ENCODE peak calls at places on chromosomes 11 and 22, in seven cellular contexts. I, L, O, B, Z, A and F are unnamed samples.

GRCh38 chr11:75273989-75274391 is 33.4 kb downstream of the TPBGL start:
- DNase-seq in I (no peak), L (peak; percentile 19), O (no peak), B (peak; percentile 59), Z (no peak), A (no peak), F (no peak)

GRCh38 chr11:17563961-17564686 is 17.1 kb downstream of the OTOG start:
- DNase-seq in I (no peak), L (no peak), O (no peak), B (no peak), Z (no peak), A (no peak), F (no peak)

GRCh38 chr22:37269930-37270678 is 12.2 kb upstream of the CYTH4 start:
- DNase-seq in I (no peak), L (no peak), O (no peak), B (no peak), Z (no peak), A (no peak), F (no peak)

GRCh38 chr11:73299751-73300150 is 8.3 kb upstream of the ARHGEF17 start:
- DNase-seq in I (no peak), L (no peak), O (no peak), B (peak; percentile 61), Z (no peak), A (no peak), F (no peak)

GRCh38 chr11:126147268-126148111 is 64.0 kb downstream of the RPUSD4 start:
- DNase-seq in I (peak; percentile 52), L (peak; percentile 52), O (no peak), B (peak; percentile 36), Z (no peak), A (no peak), F (no peak)

GRCh38 chr11:59062602-59063529 is 23.2 kb upstream of the GLYATL1B start:
- DNase-seq in I (no peak), L (peak; percentile 36), O (no peak), B (peak; percentile 71), Z (no peak), A (no peak), F (no peak)

GRCh38 chr11:99176430-99176829 is 155.7 kb downstream of the CNTN5 start:
- DNase-seq in I (no peak), L (no peak), O (no peak), B (no peak), Z (no peak), A (no peak), F (no peak)

GRCh38 chr11:127345819-127346459 is 345.4 kb upstream of the KIRREL3 start:
- DNase-seq in I (peak; percentile 39), L (peak; percentile 48), O (no peak), B (no peak), Z (peak; percentile 18), A (peak; percentile 33), F (no peak)

GRCh38 chr22:40107244-40107643 is 70.5 kb upstream of the TNRC6B start:
- DNase-seq in I (no peak), L (no peak), O (no peak), B (no peak), Z (no peak), A (no peak), F (no peak)

GRCh38 chr22:29093980-29094379 is 21.1 kb downstream of the KREMEN1 start:
- DNase-seq in I (no peak), L (no peak), O (no peak), B (no peak), Z (no peak), A (no peak), F (no peak)

GRCh38 chr22:34761111-34761510 is 304.8 kb upstream of the ISX start:
- DNase-seq in I (no peak), L (no peak), O (no peak), B (no peak), Z (no peak), A (no peak), F (no peak)

GRCh38 chr11:32400196-32400595 is 35.1 kb downstream of the WT1 start:
- DNase-seq in I (no peak), L (peak; percentile 34), O (no peak), B (no peak), Z (no peak), A (peak; percentile 10), F (no peak)

GRCh38 chr11:1827095-1827797 is 7.5 kb upstream of the SYT8 start:
- DNase-seq in I (no peak), L (no peak), O (peak; percentile 28), B (peak; percentile 91), Z (no peak), A (peak; percentile 65), F (no peak)

GRCh38 chr11:43555811-43556210 is 124.7 kb upstream of the HSD17B12 start:
- DNase-seq in I (no peak), L (no peak), O (no peak), B (no peak), Z (peak; percentile 77), A (peak; percentile 37), F (no peak)

GRCh38 chr11:131750152-131750551 is 379.7 kb downstream of the NTM start:
- DNase-seq in I (no peak), L (no peak), O (no peak), B (no peak), Z (no peak), A (no peak), F (no peak)

GRCh38 chr22:44496844-44497217 is 1.2 kb downstream of the RTL6 start:
- DNase-seq in I (no peak), L (no peak), O (no peak), B (no peak), Z (no peak), A (no peak), F (peak; percentile 54)
- H3K27ac ChIP-seq in I (no peak overlapping the region), L (no peak overlapping the region), O (peak overlapping the region; percentile 79), B (no peak overlapping the region), Z (peak overlapping the region; percentile 76), A (no peak overlapping the region), F (no peak overlapping the region)

DNA sequence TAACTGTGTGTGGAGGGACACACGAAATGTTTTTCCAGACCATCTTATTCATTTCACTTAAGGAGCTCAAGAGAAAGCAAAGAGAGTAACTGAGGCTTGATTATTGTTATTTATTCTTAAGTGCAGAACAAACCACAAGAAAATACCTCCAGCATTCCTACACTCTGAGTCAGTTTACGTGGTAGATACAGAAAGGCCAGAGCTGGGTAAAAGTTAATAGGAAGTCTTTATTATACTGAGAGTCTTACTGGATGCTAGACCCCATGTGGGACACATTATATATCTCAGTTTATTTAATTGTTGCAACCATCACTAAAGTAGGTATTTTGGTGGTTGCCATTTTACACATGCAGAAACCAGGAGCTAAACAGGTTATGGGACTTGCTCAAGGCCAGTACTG is 261.4 kb upstream of the POU2AF2 start:
- DNase-seq in I (no peak), L (no peak), O (no peak), B (no peak), Z (no peak), A (peak; percentile 81), F (no peak)
- H3K27ac ChIP-seq in I (no peak overlapping the region), L (no peak overlapping the region), O (no peak overlapping the region), B (no peak overlapping the region), Z (no peak overlapping the region), A (peak overlapping the region; percentile 17), F (no peak overlapping the region)

DNA sequence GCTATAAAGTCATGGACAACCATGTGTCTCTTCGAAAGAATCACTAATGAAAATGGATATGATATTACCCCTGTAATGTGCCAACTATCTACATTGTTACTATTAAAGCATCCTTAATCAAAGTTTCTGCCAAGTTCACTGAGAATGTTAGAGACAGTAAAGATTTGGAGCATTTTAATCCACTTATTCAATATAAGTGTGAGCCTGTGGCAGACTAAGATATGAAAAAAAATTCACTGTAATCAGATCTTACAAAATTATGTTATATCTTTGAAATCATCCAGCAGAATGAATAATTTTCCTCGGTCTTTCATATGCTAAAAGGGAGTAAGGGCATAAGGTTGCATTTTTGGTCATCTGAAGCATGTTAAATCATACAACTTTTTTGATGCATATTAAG is 49.9 kb downstream of the MAML2 start:
- DNase-seq in I (no peak), L (no peak), O (no peak), B (no peak), Z (no peak), A (no peak), F (no peak)
- H3K27ac ChIP-seq in I (no peak overlapping the region), L (no peak overlapping the region), O (no peak overlapping the region), B (no peak overlapping the region), Z (peak overlapping the region; percentile 35), A (no peak overlapping the region), F (no peak overlapping the region)

GRCh38 chr11:21561589-21561988 is 631.3 kb upstream of the ANO5 start:
- DNase-seq in I (no peak), L (no peak), O (no peak), B (no peak), Z (no peak), A (no peak), F (no peak)

GRCh38 chr11:21560466-21560975 is 632.4 kb upstream of the ANO5 start:
- DNase-seq in I (no peak), L (no peak), O (no peak), B (no peak), Z (no peak), A (no peak), F (no peak)

GRCh38 chr11:21554284-21554683 is 638.6 kb upstream of the ANO5 start:
- DNase-seq in I (no peak), L (no peak), O (no peak), B (no peak), Z (no peak), A (no peak), F (no peak)

GRCh38 chr11:21552910-21553309 is 640.0 kb upstream of the ANO5 start:
- DNase-seq in I (no peak), L (no peak), O (no peak), B (no peak), Z (no peak), A (no peak), F (no peak)

DNA sequence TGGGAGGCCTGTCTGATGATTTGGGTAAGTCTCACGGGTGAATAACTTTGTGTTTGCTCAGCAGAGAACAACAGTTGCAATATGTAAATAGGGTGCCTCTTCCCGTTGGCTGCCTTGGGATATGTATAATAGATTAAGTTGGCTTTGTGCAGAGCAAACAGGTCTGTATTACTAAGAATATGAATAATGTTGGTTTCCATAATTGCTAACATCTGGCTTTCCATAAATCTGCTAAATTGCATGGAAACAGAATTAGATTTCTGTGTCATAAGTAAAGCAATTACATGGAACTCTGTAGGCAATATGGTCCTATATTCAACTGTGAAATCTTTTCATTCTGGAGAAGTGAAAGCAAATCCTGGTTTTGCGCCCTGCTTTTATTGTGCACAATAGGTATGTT is 635.9 kb upstream of the ANO5 start:
- DNase-seq in I (no peak), L (no peak), O (no peak), B (no peak), Z (no peak), A (no peak), F (no peak)
- H3K27ac ChIP-seq in I (no peak overlapping the region), L (no peak overlapping the region), O (no peak overlapping the region), B (no peak overlapping the region), Z (no peak overlapping the region), A (no peak overlapping the region), F (no peak overlapping the region)

GRCh38 chr11:118180300-118180703 is 3.9 kb upstream of the SCN2B start:
- DNase-seq in I (peak; percentile 60), L (peak; percentile 81), O (peak; percentile 66), B (no peak), Z (no peak), A (no peak), F (peak; percentile 85)
- H3K27ac ChIP-seq in I (no peak overlapping the region), L (no peak overlapping the region), O (peak overlapping the region; percentile 47), B (no peak overlapping the region), Z (no peak overlapping the region), A (no peak overlapping the region), F (peak overlapping the region; percentile 83)

GRCh38 chr11:34570584-34570983 is 50.3 kb upstream of the EHF start:
- DNase-seq in I (no peak), L (no peak), O (no peak), B (no peak), Z (no peak), A (peak; percentile 8), F (no peak)
- H3K27ac ChIP-seq in I (no peak overlapping the region), L (no peak overlapping the region), O (no peak overlapping the region), B (no peak overlapping the region), Z (no peak overlapping the region), A (no peak overlapping the region), F (no peak overlapping the region)

GRCh38 chr11:123211981-123212380 is 16.9 kb upstream of the CLMP start:
- DNase-seq in I (no peak), L (no peak), O (no peak), B (no peak), Z (no peak), A (peak; percentile 28), F (no peak)
- H3K27ac ChIP-seq in I (no peak overlapping the region), L (no peak overlapping the region), O (no peak overlapping the region), B (no peak overlapping the region), Z (no peak overlapping the region), A (peak overlapping the region; percentile 37), F (no peak overlapping the region)